ENCODE peak calls at places on chromosomes 13 and 19, in four cellular contexts. W is PC-3; M is CD8-positive, alpha-beta memory T cell; J is effector memory CD4-positive, alpha-beta T cell. C is an unnamed sample.

GRCh38 chr13:106440846-106441245 is 94.6 kb downstream of the EFNB2 start:
- DNase-seq in W (no peak), M (no peak), J (no peak), C (peak)

GRCh38 chr19:35714601-35715354 is 3.0 kb upstream of the KMT2B start:
- DNase-seq in W (no peak), M (no peak), J (no peak), C (no peak)

GRCh38 chr13:104810242-104810641 is 1725.2 kb downstream of the EFNB2 start:
- DNase-seq in W (no peak), M (no peak), J (no peak), C (no peak)

GRCh38 chr19:58229255-58229639 is 533 bp downstream of the ZNF544 start:
- DNase-seq in W (peak), M (no peak), J (no peak), C (no peak)

GRCh38 chr13:36157475-36157874 is 26.3 kb upstream of the DCLK1 start:
- DNase-seq in W (no peak), M (no peak), J (no peak), C (no peak)

GRCh38 chr19:17497149-17497798 is 14.2 kb upstream of the PGLS start:
- DNase-seq in W (no peak), M (no peak), J (no peak), C (no peak)

GRCh38 chr13:95002968-95003813 is 290.8 kb upstream of the SOX21 start:
- DNase-seq in W (no peak), M (no peak), J (no peak), C (no peak)

GRCh38 chr13:39311619-39312018 is 273.4 kb downstream of the NHLRC3 start:
- DNase-seq in W (no peak), M (no peak), J (no peak), C (no peak)

GRCh38 chr19:8922591-8922990 is 87.6 kb downstream of the MUC16 start:
- DNase-seq in W (no peak), M (no peak), J (no peak), C (no peak)

GRCh38 chr13:20351279-20352022 is 119.3 kb upstream of the GJB6 start:
- DNase-seq in W (peak), M (no peak), J (no peak), C (peak)

GRCh38 chr19:35247526-35248309 is 1.1 kb upstream of the LSR start:
- DNase-seq in W (peak), M (peak), J (peak), C (peak)

GRCh38 chr13:112638919-112639318 is 50.9 kb upstream of the ATP11A start:
- DNase-seq in W (no peak), M (no peak), J (no peak), C (no peak)

GRCh38 chr19:12956446-12957388 is at the start of gene GADD45GIP1:
- DNase-seq in W (peak), M (peak), J (peak), C (no peak)

GRCh38 chr13:45607931-45608330 is 7.6 kb downstream of the ERICH6B start:
- DNase-seq in W (no peak), M (no peak), J (no peak), C (no peak)

GRCh38 chr13:46603165-46603603 is 50.2 kb downstream of the LRCH1 start:
- DNase-seq in W (peak), M (no peak), J (no peak), C (no peak)

GRCh38 chr19:38250821-38251563 is 5.2 kb downstream of the PPP1R14A start:
- DNase-seq in W (no peak), M (no peak), J (no peak), C (no peak)

GRCh38 chr13:23866420-23867026 is 22.7 kb downstream of the MIPEP start:
- DNase-seq in W (peak), M (no peak), J (no peak), C (no peak)

GRCh38 chr19:46704379-46705076 is 12.4 kb downstream of the PRKD2 start:
- DNase-seq in W (peak), M (peak), J (peak), C (peak)

GRCh38 chr19:55638864-55639359 is 1.9 kb upstream of the ZNF580 start:
- DNase-seq in W (peak), M (peak), J (no peak), C (no peak)

GRCh38 chr19:9797871-9798270 is 21.0 kb downstream of the FBXL12 start:
- DNase-seq in W (peak), M (peak), J (no peak), C (no peak)

GRCh38 chr13:112055417-112056206 is 11.3 kb upstream of the SOX1 start:
- DNase-seq in W (no peak), M (no peak), J (no peak), C (no peak)

GRCh38 chr13:99528547-99528946 is 27.3 kb downstream of the TM9SF2 start:
- DNase-seq in W (peak), M (no peak), J (peak), C (no peak)

GRCh38 chr13:72205773-72206172 is 338.8 kb upstream of the DACH1 start:
- DNase-seq in W (peak), M (no peak), J (no peak), C (no peak)

GRCh38 chr19:8367327-8368001 is 3.5 kb downstream of the ANGPTL4 start:
- DNase-seq in W (peak), M (no peak), J (no peak), C (no peak)

GRCh38 chr19:49390978-49391304 is 2.9 kb downstream of the KASH5 start:
- DNase-seq in W (no peak), M (no peak), J (no peak), C (no peak)

GRCh38 chr19:30093966-30094770 is 152.1 kb downstream of the URI1 start:
- DNase-seq in W (no peak), M (no peak), J (no peak), C (no peak)

GRCh38 chr19:23309926-23310325 is 59.7 kb upstream of the ZNF724 start:
- DNase-seq in W (no peak), M (no peak), J (no peak), C (no peak)

DNA sequence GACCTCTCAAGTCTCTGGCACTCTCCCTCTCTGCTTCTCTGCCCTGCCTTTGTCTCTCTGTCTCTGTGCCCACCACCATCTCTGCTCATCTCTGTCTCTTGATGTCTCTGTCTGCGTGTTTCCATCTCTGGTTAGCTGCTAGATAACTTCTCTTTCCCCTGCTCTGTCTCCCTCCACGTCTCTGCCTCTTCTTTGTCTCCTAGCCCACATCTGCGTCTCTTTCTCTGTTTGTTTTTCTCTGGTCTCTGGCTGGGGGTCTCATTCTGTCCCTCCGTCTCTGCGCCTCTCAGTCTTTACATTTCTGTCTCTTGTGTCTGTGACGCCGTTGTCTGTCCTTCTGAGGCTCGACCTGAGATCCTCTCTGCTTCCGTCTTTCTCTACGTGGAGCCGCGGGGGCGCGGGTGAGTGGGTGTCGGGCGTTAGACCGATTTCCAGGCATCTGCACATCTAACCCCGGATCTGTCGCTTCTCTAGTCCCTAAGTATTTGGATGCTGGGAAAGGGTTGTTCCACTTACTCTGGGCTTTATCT is 386 bp downstream of the GIPR start:
- DNase-seq in W (no peak), M (peak), J (peak), C (no peak)
- H3K27ac ChIP-seq in W (no peak), M (peak), J (no peak), C (no peak)

GRCh38 chr19:3950871-3951861 is 18.3 kb downstream of the NMRK2 start:
- DNase-seq in W (no peak), M (no peak), J (no peak), C (no peak)
- H3K4me3 ChIP-seq in W (no peak), M (no peak), J (no peak), C (peak)

DNA sequence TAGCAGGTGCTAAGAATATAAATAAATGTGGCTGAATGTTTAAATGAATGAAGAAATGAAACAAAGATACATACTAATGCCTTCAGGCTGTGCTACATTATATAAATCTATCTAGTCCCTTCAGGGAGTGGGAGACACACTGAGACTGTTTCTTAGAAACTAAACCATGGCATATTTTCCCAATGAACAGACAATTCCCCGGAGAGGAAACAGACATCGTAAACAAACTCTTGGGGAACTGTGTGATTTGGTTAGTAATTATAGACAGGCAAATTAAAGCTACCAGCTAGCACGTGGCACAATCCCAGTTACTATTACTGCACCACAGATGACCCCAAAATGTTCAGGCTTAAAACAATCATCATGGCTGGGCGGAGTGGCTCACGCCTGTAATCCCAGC is 9.7 kb upstream of the FEM1A start:
- DNase-seq in W (no peak), M (no peak), J (no peak), C (no peak)
- H3K27ac ChIP-seq in W (no peak), M (no peak), J (no peak), C (no peak)

DNA sequence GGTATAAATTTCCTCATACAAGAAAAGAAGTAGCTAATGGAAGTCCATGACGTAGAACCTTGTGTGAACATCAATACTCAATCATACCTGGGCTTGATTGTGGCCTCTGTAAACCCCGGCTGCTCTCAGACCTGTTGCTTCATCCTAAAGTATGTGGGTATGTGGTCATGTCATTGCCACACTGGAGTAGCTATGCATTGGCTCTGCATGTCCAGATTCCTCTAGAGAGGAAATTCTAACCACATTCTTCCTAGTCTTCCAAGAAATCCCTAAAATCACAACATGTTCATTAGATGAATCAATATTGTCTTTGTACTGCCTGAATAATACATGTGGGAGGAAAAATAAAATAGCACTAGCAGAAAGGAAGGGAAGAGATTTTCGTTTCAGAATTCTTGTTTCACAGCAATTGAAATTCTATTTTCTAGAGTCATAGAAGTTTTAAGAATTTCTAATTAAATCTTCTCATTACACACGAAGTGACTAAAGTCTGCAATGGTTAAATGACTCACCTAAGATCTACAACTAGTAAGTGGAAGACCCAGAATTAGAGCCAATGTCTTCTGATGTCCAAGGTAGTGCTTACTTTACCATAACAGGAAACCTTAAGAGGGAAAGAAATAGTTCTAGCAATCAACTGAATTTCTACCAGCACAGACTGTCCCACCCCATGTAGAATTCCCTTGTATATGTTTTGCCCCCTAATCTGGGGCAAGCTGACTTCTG is 28.0 kb downstream of the RXFP2 start:
- DNase-seq in W (no peak), M (no peak), J (no peak), C (no peak)
- H3K4me3 ChIP-seq in W (no peak), M (no peak), J (no peak), C (no peak)

GRCh38 chr19:33303791-33304759 is 1.7 kb upstream of the CEBPA start:
- DNase-seq in W (no peak), M (no peak), J (no peak), C (no peak)

GRCh38 chr19:33304760-33305647 is 2.7 kb upstream of the CEBPA start:
- DNase-seq in W (no peak), M (no peak), J (no peak), C (no peak)

GRCh38 chr19:33301900-33302174 is 497 bp downstream of the CEBPA start:
- DNase-seq in W (no peak), M (no peak), J (no peak), C (no peak)

GRCh38 chr19:33302175-33302973 is at the start of gene CEBPA:
- DNase-seq in W (peak), M (peak), J (peak), C (no peak)

GRCh38 chr19:33302974-33303790 is 848 bp upstream of the CEBPA start:
- DNase-seq in W (peak), M (no peak), J (no peak), C (no peak)
- H3K27ac ChIP-seq in W (no peak), M (no peak), J (no peak), C (peak)

C was measured in esophagus muscularis mucosa.